ENCODE peak calls at places on chromosomes 13 and 19, in eight cellular contexts. C is neural progenitor cell, K is colonic mucosa, Y is ascending aorta, W is tibial nerve, G is left lung, Q is fibroblast of lung, V is body of pancreas. N is an unnamed sample.
A peak's percentile ranks its signal among the peaks of the same experiment; 100 is the strongest.

GRCh38 chr13:30766234-30766633 is 30.9 kb downstream of the ALOX5AP start:
- DNase-seq in C (no peak), G (no peak), Q (no peak), Y (no peak), V (no peak), W (no peak), K (no peak), N (no peak)

GRCh38 chr13:52849727-52850395 is 1.4 kb upstream of the PCDH8 start:
- DNase-seq in K (no peak), Q (no peak), W (no peak), V (no peak), G (no peak), C (peak; percentile 40), Y (no peak), N (no peak)

GRCh38 chr13:78029891-78030290 is 111.3 kb upstream of the EDNRB start:
- DNase-seq in G (no peak), C (peak; percentile 23), W (no peak), K (no peak), Q (no peak), V (no peak), Y (no peak), N (no peak)

GRCh38 chr19:13764101-13764807 is at the start of gene MRI1:
- DNase-seq in G (peak; percentile 92), Q (peak; percentile 72), C (peak; percentile 65), Y (peak; percentile 88), K (peak; percentile 83), W (peak; percentile 64), V (peak; percentile 80), N (peak; percentile 84)

GRCh38 chr13:51153527-51153926 is 42.5 kb upstream of the C13orf42 start:
- DNase-seq in V (no peak), G (no peak), Y (no peak), Q (no peak), W (no peak), C (no peak), K (no peak), N (no peak)

GRCh38 chr19:39390460-39390758 is 497 bp downstream of the PAF1 start:
- DNase-seq in W (no peak), Q (peak; percentile 9), K (peak; percentile 77), V (peak; percentile 75), C (no peak), G (no peak), Y (no peak), N (no peak)

GRCh38 chr19:19434483-19435045 is 29.1 kb downstream of the GATAD2A start:
- DNase-seq in Q (peak; percentile 59), C (no peak), W (peak; percentile 57), K (no peak), V (peak; percentile 45), G (no peak), Y (peak; percentile 77), N (peak; percentile 48)

GRCh38 chr13:45402641-45403040 is 15.5 kb downstream of the SLC25A30 start:
- DNase-seq in K (no peak), V (peak; percentile 29), Q (no peak), G (no peak), C (no peak), Y (peak; percentile 12), W (no peak), N (no peak)

GRCh38 chr19:49999371-50000010 is 25.7 kb downstream of the VRK3 start:
- DNase-seq in Y (no peak), C (no peak), W (no peak), G (no peak), K (no peak), V (no peak), Q (no peak), N (no peak)

GRCh38 chr19:34365463-34366401 is 736 bp downstream of the GPI start:
- DNase-seq in Q (peak; percentile 35), G (peak; percentile 86), V (peak; percentile 51), W (no peak), K (peak; percentile 74), Y (peak; percentile 73), C (peak; percentile 57), N (peak; percentile 57)

GRCh38 chr19:1648156-1648925 is 4.1 kb downstream of the TCF3 start:
- DNase-seq in Q (no peak), G (peak; percentile 65), W (no peak), C (no peak), K (no peak), V (no peak), Y (no peak), N (no peak)

GRCh38 chr19:17414097-17414496 is 5.8 kb upstream of the MVB12A start:
- DNase-seq in Q (no peak), G (no peak), W (no peak), K (no peak), V (no peak), C (no peak), Y (no peak), N (no peak)

GRCh38 chr19:5231857-5232503 is 108.6 kb downstream of the PTPRS start:
- DNase-seq in K (no peak), V (no peak), Y (no peak), G (no peak), Q (peak; percentile 18), C (no peak), W (no peak), N (no peak)

GRCh38 chr19:45172173-45172572 is 5.9 kb downstream of the TRAPPC6A start:
- DNase-seq in G (no peak), K (no peak), C (no peak), Y (no peak), W (no peak), Q (no peak), V (no peak), N (no peak)

GRCh38 chr19:42216653-42217521 is 590 bp downstream of the DEDD2 start:
- DNase-seq in V (peak; percentile 53), G (peak; percentile 89), C (peak; percentile 89), Y (peak; percentile 74), W (no peak), K (peak; percentile 60), Q (peak; percentile 23), N (peak; percentile 46)

GRCh38 chr13:85693889-85694511 is 105.2 kb downstream of the SLITRK6 start:
- DNase-seq in C (no peak), G (no peak), W (no peak), V (no peak), Y (no peak), K (no peak), Q (peak; percentile 23), N (no peak)

GRCh38 chr19:4624733-4625362 is 14.5 kb upstream of the TNFAIP8L1 start:
- DNase-seq in G (no peak), W (no peak), Y (no peak), K (no peak), C (peak; percentile 61), Q (peak; percentile 17), V (no peak), N (no peak)

GRCh38 chr19:23222998-23223652 is 27.1 kb downstream of the ZNF724 start:
- DNase-seq in V (no peak), C (no peak), K (no peak), G (no peak), Y (no peak), W (no peak), Q (no peak), N (no peak)

GRCh38 chr13:112159575-112160547 is 92.9 kb downstream of the SOX1 start:
- DNase-seq in K (peak; percentile 87), G (no peak), Q (no peak), W (no peak), Y (no peak), V (no peak), C (no peak), N (no peak)

GRCh38 chr19:19558636-19559035 is 20.6 kb downstream of the CILP2 start:
- DNase-seq in V (no peak), C (no peak), G (no peak), Q (no peak), W (no peak), Y (no peak), K (no peak), N (no peak)

GRCh38 chr13:77422724-77423123 is 95.8 kb upstream of the MYCBP2 start:
- DNase-seq in G (no peak), K (no peak), W (no peak), V (no peak), Y (no peak), C (no peak), Q (no peak), N (no peak)

GRCh38 chr19:58406818-58407657 is 1.4 kb upstream of the ZNF584 start:
- DNase-seq in K (no peak), V (no peak), Q (no peak), Y (no peak), G (no peak), C (peak; percentile 45), W (no peak), N (no peak)

GRCh38 chr13:46369506-46370268 is 17.4 kb downstream of the RUBCNL start:
- DNase-seq in Y (peak; percentile 69), K (no peak), Q (peak; percentile 95), V (no peak), G (no peak), W (no peak), C (no peak), N (no peak)

GRCh38 chr13:73536865-73537264 is 478.1 kb downstream of the KLF5 start:
- DNase-seq in V (no peak), C (no peak), K (no peak), Y (no peak), Q (no peak), G (no peak), W (no peak), N (no peak)
- TF ChIP-seq CTCF in V (no peak), C (no peak), K (no peak), Y (no peak), Q (no peak), G (no peak), W (no peak), N (no peak)

GRCh38 chr13:23515116-23515515 is 55.1 kb upstream of the TNFRSF19 start:
- DNase-seq in W (no peak), V (no peak), C (no peak), K (no peak), G (no peak), Y (no peak), Q (no peak), N (no peak)

GRCh38 chr13:23516190-23516589 is 54.0 kb upstream of the TNFRSF19 start:
- DNase-seq in G (no peak), V (no peak), C (peak; percentile 23), Q (no peak), K (no peak), Y (no peak), W (no peak), N (no peak)

GRCh38 chr13:23514076-23514475 is 56.1 kb upstream of the TNFRSF19 start:
- DNase-seq in W (no peak), Q (no peak), C (no peak), V (no peak), G (no peak), Y (no peak), K (no peak), N (no peak)

GRCh38 chr13:23516706-23517105 is 53.5 kb upstream of the TNFRSF19 start:
- DNase-seq in G (no peak), Q (peak; percentile 58), V (no peak), Y (no peak), W (no peak), K (no peak), C (no peak), N (no peak)

GRCh38 chr13:23518231-23518630 is 52.0 kb upstream of the TNFRSF19 start:
- DNase-seq in W (no peak), K (no peak), Y (no peak), G (no peak), C (no peak), V (no peak), Q (no peak), N (no peak)
- H3K9me3 ChIP-seq in W (no peaks in the 10 kb centered on the region), K (no peaks in the 10 kb centered on the region), Y (no peaks in the 10 kb centered on the region), G (no peaks in the 10 kb centered on the region), C (no peaks in the 10 kb centered on the region), V (no peaks in the 10 kb centered on the region), Q (no peaks in the 10 kb centered on the region), N (no peaks in the 10 kb centered on the region)

GRCh38 chr13:87678353-87678752 is 7.2 kb downstream of the SLITRK5 start:
- DNase-seq in C (no peak), V (no peak), G (no peak), Q (no peak), Y (no peak), W (no peak), K (no peak), N (no peak)
- H3K27me3 ChIP-seq in C (peaks cover 88% of the 10 kb centered on the region), V (peaks cover 14% of the 10 kb centered on the region), G (peaks cover 49% of the 10 kb centered on the region), Q (peaks cover 10% of the 10 kb centered on the region), Y (peaks cover 6% of the 10 kb centered on the region), W (no peaks in the 10 kb centered on the region), K (peaks cover 42% of the 10 kb centered on the region), N (peaks cover 61% of the 10 kb centered on the region)

GRCh38 chr19:29815231-29815630 is 3.4 kb downstream of the CCNE1 start:
- DNase-seq in W (no peak), Q (no peak), K (no peak), Y (no peak), V (no peak), C (no peak), G (no peak), N (no peak)
- TF ChIP-seq CTCF in W (no peak), Q (no peak), K (no peak), Y (no peak), V (no peak), C (no peak), G (no peak), N (no peak)

N was measured in left ventricle myocardium inferior.